ENCODE peak calls at places on chromosomes 1 and 21, in eight cellular contexts. N is naive thymus-derived CD4-positive, alpha-beta T cell; T is A673; O is right cardiac atrium; Q is tibial artery; H is psoas muscle; Y is esophagus muscularis mucosa; D is fibroblast of lung. G is an unnamed sample.

GRCh38 chr1:241800640-241801039 is 47.4 kb upstream of the EXO1 start:
- DNase-seq in O (no peak), N (no peak), H (no peak), Q (no peak), D (no peak), Y (no peak), T (no peak), G (no peak)

GRCh38 chr1:16938351-16939321 is 16.9 kb downstream of the CROCC start:
- DNase-seq in T (no peak), H (no peak), Y (no peak), O (no peak), N (no peak), Q (no peak), D (no peak), G (no peak)

GRCh38 chr1:14996133-14997050 is 157.2 kb upstream of the TMEM51 start:
- DNase-seq in H (no peak), N (no peak), T (no peak), O (no peak), Q (no peak), D (peak; percentile 70), Y (no peak), G (no peak)

GRCh38 chr1:118210051-118210722 is 25.2 kb upstream of the SPAG17 start:
- DNase-seq in N (no peak), O (no peak), D (no peak), Y (no peak), T (no peak), H (no peak), Q (no peak), G (no peak)

GRCh38 chr1:208835082-208835467 is 590.9 kb upstream of the PLXNA2 start:
- DNase-seq in H (no peak), Q (no peak), N (no peak), O (no peak), T (no peak), Y (peak; percentile 77), D (no peak), G (no peak)

GRCh38 chr1:94709891-94710581 is 110.1 kb upstream of the SLC44A3 start:
- DNase-seq in O (no peak), Q (no peak), Y (peak; percentile 89), N (no peak), T (no peak), D (no peak), H (no peak), G (no peak)

GRCh38 chr1:46408356-46409062 is 14.4 kb downstream of the FAAH start:
- DNase-seq in Y (no peak), Q (no peak), T (no peak), H (no peak), D (no peak), N (no peak), O (no peak), G (no peak)

GRCh38 chr21:43210454-43211084 is 41.8 kb downstream of the CRYAA start:
- DNase-seq in D (no peak), N (no peak), O (no peak), Q (peak; percentile 42), Y (no peak), T (no peak), H (peak; percentile 20), G (no peak)

GRCh38 chr1:1799716-1800115 is 21.4 kb upstream of the NADK start:
- DNase-seq in Y (no peak), H (no peak), T (no peak), Q (peak; percentile 10), O (no peak), N (no peak), D (no peak), G (no peak)

GRCh38 chr1:92519043-92519442 is 32.3 kb upstream of the GFI1 start:
- DNase-seq in H (no peak), D (no peak), Y (no peak), Q (no peak), T (no peak), N (no peak), O (no peak), G (no peak)

GRCh38 chr1:212413902-212414327 is 771 bp downstream of the PACC1 start:
- DNase-seq in Y (no peak), T (no peak), Q (no peak), D (peak; percentile 17), H (no peak), N (no peak), O (no peak), G (no peak)

GRCh38 chr1:10242135-10242534 is 31.8 kb downstream of the KIF1B start:
- DNase-seq in N (no peak), T (no peak), D (no peak), Y (no peak), H (no peak), Q (no peak), O (no peak), G (no peak)
- H3K4me1 ChIP-seq in N (no peaks in the 10 kb centered on the region), T (no peaks in the 10 kb centered on the region), D (no peaks in the 10 kb centered on the region), Y (peaks cover 22% of the 10 kb centered on the region), H (peaks cover 58% of the 10 kb centered on the region), Q (no peaks in the 10 kb centered on the region), O (peaks cover 3% of the 10 kb centered on the region), G (no peaks in the 10 kb centered on the region)

GRCh38 chr1:178869114-178869697 is 1.7 kb downstream of the ANGPTL1 start:
- DNase-seq in N (no peak), T (peak; percentile 70), H (no peak), O (no peak), D (peak; percentile 75), Q (no peak), Y (no peak), G (no peak)

GRCh38 chr1:178871551-178872320 is 859 bp upstream of the ANGPTL1 start:
- DNase-seq in Q (no peak), H (no peak), T (no peak), N (no peak), O (no peak), D (no peak), Y (no peak), G (no peak)

GRCh38 chr1:178870944-178871343 is at the start of gene ANGPTL1:
- DNase-seq in O (no peak), Y (no peak), Q (no peak), N (no peak), T (peak; percentile 79), H (no peak), D (peak; percentile 64), G (no peak)

GRCh38 chr1:178867670-178868069 is 3.2 kb downstream of the ANGPTL1 start:
- DNase-seq in H (no peak), N (no peak), D (peak; percentile 66), Q (no peak), Y (no peak), T (no peak), O (no peak), G (no peak)

DNA sequence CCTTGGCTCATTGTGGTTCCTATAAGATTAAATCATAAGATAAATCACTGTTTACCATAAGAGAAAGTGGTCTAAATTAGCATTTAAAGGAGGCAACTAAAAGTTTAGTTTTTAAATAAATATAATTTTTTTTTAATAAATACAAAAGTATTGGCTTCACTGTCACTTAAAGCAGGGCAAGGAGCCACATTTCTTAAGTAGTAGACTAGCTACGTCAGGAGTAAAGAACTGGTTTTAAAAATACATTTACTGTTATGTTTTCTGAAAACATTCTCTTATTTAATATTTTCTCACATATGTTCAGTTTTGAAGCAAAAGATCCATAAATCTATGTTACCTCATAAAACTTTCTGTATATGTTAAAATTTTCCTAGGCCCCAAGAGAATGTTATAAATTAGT is 2.2 kb downstream of the ANGPTL1 start:
- DNase-seq in N (no peak), Y (no peak), H (no peak), D (peak; percentile 26), O (no peak), T (no peak), Q (no peak), G (no peak)
- H3K4me3 ChIP-seq in N (no peak overlapping the region), Y (peak overlapping the region; percentile 58), H (peak overlapping the region; percentile 72), D (peak overlapping the region; percentile 36), O (peak overlapping the region; percentile 57), T (peak overlapping the region; percentile 28), Q (peak overlapping the region; percentile 48), G (no peak overlapping the region)

GRCh38 chr1:220788146-220788545 is 1.4 kb downstream of the MTARC1 start:
- DNase-seq in D (peak; percentile 50), T (no peak), O (no peak), N (no peak), Y (no peak), Q (no peak), H (no peak), G (no peak)
- H3K9me3 ChIP-seq in D (no peaks in the 10 kb centered on the region), T (no peaks in the 10 kb centered on the region), O (no peaks in the 10 kb centered on the region), N (no peaks in the 10 kb centered on the region), Y (no peaks in the 10 kb centered on the region), Q (no peaks in the 10 kb centered on the region), H (no peaks in the 10 kb centered on the region), G (no peaks in the 10 kb centered on the region)

DNA sequence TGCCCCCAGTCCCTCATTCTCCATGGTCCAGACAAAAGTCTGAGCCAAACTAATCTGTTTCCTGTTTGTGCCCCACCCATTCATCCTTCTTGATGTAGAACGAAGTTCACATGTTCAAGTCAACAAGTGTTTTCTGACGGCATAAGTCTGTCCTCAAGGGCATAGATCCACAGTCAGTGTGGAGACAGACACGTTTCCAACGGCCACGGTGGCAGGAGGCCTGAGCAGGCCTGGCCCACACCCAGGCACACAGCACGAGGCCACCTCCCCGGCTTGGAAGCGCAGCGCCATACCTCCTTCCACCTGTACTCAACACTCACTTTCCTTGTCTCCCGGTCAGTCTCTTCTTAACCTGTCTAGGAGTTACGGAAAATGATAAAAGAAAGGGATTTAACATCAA is 16.1 kb downstream of the ADORA1 start:
- DNase-seq in Q (no peak), T (no peak), Y (no peak), H (no peak), D (no peak), O (peak; percentile 38), N (no peak), G (no peak)
- H3K4me1 ChIP-seq in Q (peaks cover 7% of the 10 kb centered on the region), T (peaks cover 5% of the 10 kb centered on the region), Y (peaks cover 3% of the 10 kb centered on the region), H (no peaks in the 10 kb centered on the region), D (peaks cover 3% of the 10 kb centered on the region), O (peaks cover 11% of the 10 kb centered on the region), N (no peaks in the 10 kb centered on the region), G (no peaks in the 10 kb centered on the region)

GRCh38 chr1:214440219-214440965 is 111.0 kb downstream of the PTPN14 start:
- DNase-seq in D (no peak), O (no peak), T (peak; percentile 49), Q (no peak), N (no peak), Y (no peak), H (no peak), G (no peak)
- H3K4me3 ChIP-seq in D (no peak overlapping the region), O (no peak overlapping the region), T (peak overlapping the region; percentile 29), Q (no peak overlapping the region), N (no peak overlapping the region), Y (no peak overlapping the region), H (peak overlapping the region; percentile 46), G (no peak overlapping the region)

DNA sequence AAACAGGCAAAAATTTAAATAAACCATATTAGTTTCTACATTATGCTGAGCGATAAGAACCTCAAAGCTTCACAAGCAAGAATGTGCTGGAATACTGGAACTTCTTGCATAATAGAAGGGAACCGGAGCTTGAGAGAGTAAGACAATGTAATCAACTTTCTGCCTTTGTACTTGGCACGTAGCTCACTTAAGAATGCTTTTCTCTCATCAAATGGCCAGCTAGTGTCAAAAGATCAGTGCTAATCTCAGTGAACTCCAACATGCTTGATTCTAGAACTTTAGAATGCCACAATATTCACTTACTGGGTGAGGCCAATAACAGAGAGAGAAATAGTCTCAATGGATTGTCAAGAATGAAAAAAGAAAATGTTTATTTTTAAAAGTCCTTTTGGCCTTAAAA is 486.1 kb upstream of the LRRC7 start:
- DNase-seq in H (no peak), Q (no peak), O (no peak), Y (no peak), T (no peak), D (no peak), N (no peak), G (no peak)
- H3K9me3 ChIP-seq in H (no peaks in the 10 kb centered on the region), Q (no peaks in the 10 kb centered on the region), O (no peaks in the 10 kb centered on the region), Y (no peaks in the 10 kb centered on the region), T (no peaks in the 10 kb centered on the region), D (no peaks in the 10 kb centered on the region), N (no peaks in the 10 kb centered on the region), G (no peaks in the 10 kb centered on the region)

GRCh38 chr1:229342902-229343587 is at the start of gene CCSAP:
- DNase-seq in T (peak; percentile 70), Y (no peak), O (peak; percentile 58), N (peak; percentile 62), H (peak; percentile 70), D (peak; percentile 35), Q (peak; percentile 76), G (no peak)
- H3K4me1 ChIP-seq in T (no peaks in the 10 kb centered on the region), Y (peaks cover 28% of the 10 kb centered on the region), O (peaks cover 2% of the 10 kb centered on the region), N (peaks cover 7% of the 10 kb centered on the region), H (peaks cover 8% of the 10 kb centered on the region), D (peaks cover 6% of the 10 kb centered on the region), Q (peaks cover 22% of the 10 kb centered on the region), G (peaks cover 14% of the 10 kb centered on the region)